ENCODE peak calls at places on chromosomes 16 and 17, in five cellular contexts. W is mucosa of descending colon, J is GM12878, Y is AG04449, C is neural progenitor cell. Q is an unnamed sample.

GRCh38 chr16:56689171-56689570 is 6.9 kb downstream of the MT1X start:
- DNase-seq in Y (no peak), J (no peak), C (no peak), W (no peak), Q (no peak)

GRCh38 chr17:75876190-75876937 is 2.0 kb downstream of the TRIM47 start:
- DNase-seq in J (no peak), W (peak; percentile 81), Y (no peak), C (peak; percentile 71), Q (no peak)

GRCh38 chr17:80936218-80936617 is 55.4 kb upstream of the CHMP6 start:
- DNase-seq in J (no peak), C (no peak), W (no peak), Y (no peak), Q (no peak)

GRCh38 chr16:50065624-50066481 is at the start of gene HEATR3:
- DNase-seq in J (peak; percentile 82), W (peak; percentile 95), Y (peak; percentile 53), C (peak; percentile 96), Q (peak; percentile 80)

GRCh38 chr17:65801513-65801912 is 240.1 kb upstream of the AXIN2 start:
- DNase-seq in W (no peak), J (no peak), C (no peak), Y (no peak), Q (no peak)

GRCh38 chr16:55812951-55813350 is 19.9 kb downstream of the CES1 start:
- DNase-seq in C (no peak), Y (no peak), W (no peak), J (no peak), Q (no peak)

GRCh38 chr17:859461-860195 is 77.5 kb downstream of the MRM3 start:
- DNase-seq in W (peak; percentile 47), J (no peak), C (peak; percentile 87), Y (no peak), Q (no peak)

GRCh38 chr17:332558-333322 is 19.9 kb downstream of the RPH3AL start:
- DNase-seq in J (no peak), W (no peak), C (no peak), Y (peak; percentile 17), Q (no peak)

GRCh38 chr16:57535680-57536305 is 578 bp downstream of the CCDC102A start:
- DNase-seq in W (peak; percentile 92), J (no peak), Y (no peak), C (peak; percentile 97), Q (peak; percentile 71)

GRCh38 chr17:83194761-83195329 is 115.4 kb downstream of the METRNL start:
- DNase-seq in W (no peak), J (no peak), C (no peak), Y (no peak), Q (no peak)

GRCh38 chr17:3947318-3947810 is 16.9 kb downstream of the ATP2A3 start:
- DNase-seq in C (no peak), Y (no peak), J (no peak), W (no peak), Q (no peak)

GRCh38 chr16:47503936-47504335 is 42.8 kb downstream of the PHKB start:
- DNase-seq in Y (no peak), J (no peak), W (no peak), C (no peak), Q (no peak)

GRCh38 chr17:263271-263670 is 81.8 kb upstream of the DOC2B start:
- DNase-seq in W (no peak), Y (no peak), J (no peak), C (no peak), Q (no peak)

GRCh38 chr16:17499223-17499902 is 28.6 kb upstream of the XYLT1 start:
- DNase-seq in Y (no peak), W (no peak), J (no peak), C (no peak), Q (no peak)

GRCh38 chr17:38542286-38542685 is 63.5 kb downstream of the SRCIN1 start:
- DNase-seq in W (no peak), C (no peak), J (no peak), Y (no peak), Q (no peak)

GRCh38 chr17:66415366-66416206 is 113.2 kb downstream of the PRKCA start:
- DNase-seq in W (peak; percentile 40), Y (no peak), J (no peak), C (no peak), Q (no peak)

GRCh38 chr16:69930117-69930776 is 20.9 kb upstream of the CLEC18A start:
- DNase-seq in J (no peak), Y (no peak), C (peak; percentile 87), W (peak; percentile 80), Q (peak; percentile 33)

GRCh38 chr17:14389656-14390055 is 88.8 kb downstream of the HS3ST3B1 start:
- DNase-seq in C (no peak), W (no peak), J (no peak), Y (no peak), Q (no peak)

DNA sequence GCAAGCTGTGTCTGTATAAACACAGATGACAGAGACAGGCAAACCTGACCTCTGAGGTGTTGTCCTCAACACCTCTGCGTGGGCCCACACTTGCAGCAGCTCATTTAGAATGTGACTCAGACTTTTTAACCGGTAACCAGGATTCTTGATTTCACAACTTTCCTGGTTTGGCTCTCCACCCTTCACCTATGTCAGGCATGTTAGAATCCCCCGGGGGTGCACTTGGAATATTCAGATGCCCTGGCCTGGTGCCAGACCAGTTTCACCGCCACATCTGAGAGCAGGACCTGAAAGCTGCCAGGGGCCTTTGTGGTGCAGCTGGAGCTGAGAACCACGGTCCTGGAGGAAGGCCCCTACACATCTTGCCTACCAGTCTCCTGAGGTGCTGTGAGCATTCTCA is 4.8 kb downstream of the DHODH start:
- DNase-seq in J (no peak), W (no peak), C (no peak), Y (no peak), Q (peak; percentile 35)
- H3K4me3 ChIP-seq in J (no peak overlapping the region), W (no peak overlapping the region), C (no peak overlapping the region), Y (no peak overlapping the region), Q (no peak overlapping the region)

GRCh38 chr16:89507219-89507833 is 877 bp upstream of the SPG7 start:
- DNase-seq in J (no peak), C (no peak), Y (no peak), W (no peak), Q (no peak)

GRCh38 chr16:89506113-89506504 is 2.1 kb upstream of the SPG7 start:
- DNase-seq in J (no peak), C (no peak), W (no peak), Y (no peak), Q (no peak)

GRCh38 chr16:89506791-89507191 is 1.4 kb upstream of the SPG7 start:
- DNase-seq in J (no peak), W (no peak), Y (no peak), C (no peak), Q (no peak)

GRCh38 chr16:89510526-89510925 is 2.3 kb downstream of the SPG7 start:
- DNase-seq in W (no peak), Y (no peak), J (no peak), C (no peak), Q (no peak)

GRCh38 chr16:89507834-89508590 is at the start of gene SPG7:
- DNase-seq in C (peak; percentile 96), W (peak; percentile 89), Y (no peak), J (peak; percentile 51), Q (peak; percentile 49)
- TF ChIP-seq CTCF in C (no peak), W (no peak), Y (no peak), J (no peak), Q (no peak)

GRCh38 chr17:50288306-50288705 is 14.0 kb downstream of the TMEM92 start:
- DNase-seq in W (no peak), C (no peak), J (no peak), Y (no peak), Q (no peak)
- H3K4me3 ChIP-seq in W (no peak overlapping the region), C (no peak overlapping the region), J (no peak overlapping the region), Y (peak overlapping the region; percentile 21), Q (no peak overlapping the region)

GRCh38 chr17:4956493-4957061 is 5.7 kb downstream of the ENO3 start:
- DNase-seq in Y (no peak), J (no peak), C (peak; percentile 52), W (peak; percentile 62), Q (no peak)
- TF ChIP-seq CTCF in Y (no peak), J (peak; percentile 54), C (peak; percentile 56), W (no peak), Q (peak; percentile 6)